ENCODE peak calls at places on chromosomes 5 and 9, in four cellular contexts. D, S, I and N are unnamed samples.

GRCh38 chr5:62720036-62720441 is 141.4 kb downstream of the LRRC70 start:
- DNase-seq in S (no peak), D (peak), I (peak), N (no peak)

GRCh38 chr9:87007711-87008360 is 60.5 kb upstream of the GAS1 start:
- DNase-seq in I (no peak), S (no peak), D (peak), N (no peak)

GRCh38 chr5:19314840-19315239 is 673.2 kb downstream of the CDH18 start:
- DNase-seq in D (no peak), I (peak), S (no peak), N (no peak)

GRCh38 chr5:170080217-170080616 is 25.5 kb upstream of the FOXI1 start:
- DNase-seq in D (no peak), S (no peak), I (peak), N (no peak)

GRCh38 chr9:109966643-109967368 is 186.8 kb downstream of the PALM2AKAP2 start:
- DNase-seq in D (no peak), S (no peak), I (no peak), N (no peak)

GRCh38 chr9:136133191-136133958 is 14.7 kb upstream of the TMEM250 start:
- DNase-seq in D (peak), I (peak), S (no peak), N (no peak)

GRCh38 chr5:147578228-147579024 is 68.6 kb upstream of the DPYSL3 start:
- DNase-seq in S (no peak), I (peak), D (peak), N (no peak)

GRCh38 chr5:122844916-122845252 is 529 bp upstream of the SNX24 start:
- DNase-seq in D (no peak), I (no peak), S (no peak), N (no peak)

GRCh38 chr9:20990867-20991266 is 40.6 kb downstream of the HACD4 start:
- DNase-seq in D (no peak), S (no peak), I (no peak), N (no peak)

GRCh38 chr5:34898258-34898895 is 16.9 kb downstream of the RAD1 start:
- DNase-seq in I (peak), D (peak), S (peak), N (peak)

GRCh38 chr9:76180541-76180940 is 213.7 kb downstream of the RFK start:
- DNase-seq in I (peak), S (no peak), D (peak), N (no peak)

GRCh38 chr5:143673676-143674468 is 138.1 kb upstream of the HMHB1 start:
- DNase-seq in I (no peak), D (no peak), S (no peak), N (no peak)

GRCh38 chr5:5335708-5336211 is 86.7 kb upstream of the ICE1 start:
- DNase-seq in D (peak), I (peak), S (no peak), N (no peak)

GRCh38 chr9:70411141-70411929 is 3.1 kb downstream of the KLF9 start:
- DNase-seq in S (no peak), D (peak), I (no peak), N (no peak)

GRCh38 chr5:177183766-177184165 is 50.2 kb downstream of the NSD1 start:
- DNase-seq in S (no peak), D (no peak), I (no peak), N (no peak)

GRCh38 chr9:73176450-73176875 is 24.8 kb downstream of the ANXA1 start:
- DNase-seq in I (no peak), S (no peak), D (no peak), N (no peak)

GRCh38 chr5:40383719-40384651 is 295.7 kb upstream of the PTGER4 start:
- DNase-seq in I (no peak), S (no peak), D (peak), N (peak)

GRCh38 chr5:40277161-40277906 is 402.4 kb upstream of the PTGER4 start:
- DNase-seq in I (no peak), S (no peak), D (no peak), N (no peak)

GRCh38 chr5:75335952-75336624 is 932 bp upstream of the HMGCR start:
- DNase-seq in S (no peak), I (no peak), D (peak), N (no peak)

GRCh38 chr9:3528466-3528865 is 2.7 kb upstream of the RFX3 start:
- DNase-seq in I (no peak), S (peak), D (no peak), N (peak)

GRCh38 chr9:138025908-138026307 is 148.3 kb downstream of the CACNA1B start:
- DNase-seq in S (no peak), I (no peak), D (no peak), N (no peak)

GRCh38 chr9:129717991-129718390 is 34.9 kb downstream of the PTGES start:
- DNase-seq in D (no peak), S (no peak), I (peak), N (no peak)

GRCh38 chr9:2414465-2414864 is 207.1 kb upstream of the VLDLR start:
- DNase-seq in D (peak), S (no peak), I (no peak), N (no peak)

GRCh38 chr9:127877566-127877998 is at the start of gene AK1:
- DNase-seq in S (no peak), I (peak), D (peak), N (no peak)

GRCh38 chr5:121086671-121087070 is 622.6 kb downstream of the PRR16 start:
- DNase-seq in S (no peak), I (no peak), D (no peak), N (no peak)

GRCh38 chr5:136080113-136080482 is 51.3 kb downstream of the TGFBI start:
- DNase-seq in D (no peak), S (no peak), I (no peak), N (no peak)

GRCh38 chr5:61866930-61867329 is 439.1 kb upstream of the KIF2A start:
- DNase-seq in I (no peak), D (peak), S (no peak), N (peak)

GRCh38 chr9:32161720-32162119 is 222.7 kb upstream of the ACO1 start:
- DNase-seq in D (no peak), S (no peak), I (no peak), N (no peak)

GRCh38 chr5:83396662-83397061 is 74.9 kb upstream of the VCAN start:
- DNase-seq in S (no peak), D (no peak), I (no peak), N (no peak)

GRCh38 chr9:131258186-131258585 is 18.1 kb downstream of the FAM78A start:
- DNase-seq in S (no peak), I (no peak), D (no peak), N (no peak)

GRCh38 chr5:175778951-175779475 is 92.4 kb upstream of the CPLX2 start:
- DNase-seq in S (no peak), I (no peak), D (no peak), N (no peak)

GRCh38 chr9:86075132-86075807 is 24.1 kb downstream of the GOLM1 start:
- DNase-seq in I (no peak), D (peak), S (no peak), N (no peak)

GRCh38 chr5:2879701-2880100 is 128.2 kb upstream of the IRX2 start:
- DNase-seq in D (no peak), I (no peak), S (no peak), N (no peak)

GRCh38 chr5:82341325-82341724 is 63.2 kb upstream of the RPS23 start:
- DNase-seq in I (no peak), S (no peak), D (no peak), N (no peak)

GRCh38 chr5:178162481-178162880 is 8.8 kb upstream of the NHP2 start:
- DNase-seq in I (peak), S (no peak), D (no peak), N (no peak)

GRCh38 chr5:132094393-132095076 is 20.9 kb downstream of the CSF2 start:
- DNase-seq in I (no peak), D (peak), S (no peak), N (no peak)

GRCh38 chr9:32350682-32351081 is 33.8 kb upstream of the ACO1 start:
- DNase-seq in S (no peak), I (no peak), D (peak), N (no peak)

GRCh38 chr9:21605489-21605931 is 123.4 kb upstream of the IFNE start:
- DNase-seq in I (no peak), D (peak), S (no peak), N (no peak)